ENCODE peak calls at places on chromosomes 1 and 21, in ten cellular contexts. Z, W, J, Q, A, X, M, R, T and G are unnamed samples.

GRCh38 chr1:217534566-217534965 is 96.3 kb downstream of the GPATCH2 start:
- DNase-seq in R (no peak), A (no peak), M (no peak), J (no peak), X (no peak), Z (no peak), W (no peak), T (no peak), Q (no peak), G (no peak)

GRCh38 chr1:243968413-243968812 is 82.7 kb upstream of the ZBTB18 start:
- DNase-seq in A (peak), M (no peak), Q (no peak), J (no peak), X (no peak), W (no peak), Z (no peak), R (no peak), T (no peak), G (no peak)

GRCh38 chr21:24375201-24375600 is 1232.1 kb downstream of the MRPL39 start:
- DNase-seq in X (no peak), Z (no peak), R (no peak), J (no peak), M (no peak), A (no peak), T (no peak), W (no peak), Q (no peak), G (no peak)

GRCh38 chr1:7988576-7988975 is 27.1 kb downstream of the PARK7 start:
- DNase-seq in Z (no peak), J (no peak), W (no peak), X (peak), Q (no peak), T (no peak), R (no peak), A (no peak), M (no peak), G (no peak)

GRCh38 chr1:226966683-226967082 is 26.6 kb downstream of the COQ8A start:
- DNase-seq in X (no peak), R (no peak), J (no peak), A (no peak), T (no peak), M (no peak), Z (no peak), Q (no peak), W (no peak), G (no peak)

GRCh38 chr1:67947114-67947513 is 103.3 kb downstream of the DIRAS3 start:
- DNase-seq in A (no peak), Z (peak), R (no peak), T (no peak), W (no peak), X (no peak), M (no peak), J (no peak), Q (no peak), G (no peak)

GRCh38 chr1:76125441-76126215 is 51.1 kb downstream of the ST6GALNAC3 start:
- DNase-seq in M (no peak), Q (no peak), Z (no peak), A (no peak), J (no peak), T (no peak), R (no peak), X (no peak), W (no peak), G (no peak)

GRCh38 chr1:2203671-2204383 is 9.3 kb upstream of the FAAP20 start:
- DNase-seq in X (no peak), M (no peak), A (no peak), T (no peak), W (peak), Q (no peak), J (no peak), R (no peak), Z (no peak), G (no peak)

GRCh38 chr21:32256873-32257620 is 21.8 kb downstream of the MIS18A start:
- DNase-seq in J (no peak), A (peak), W (peak), R (peak), Q (peak), M (no peak), T (peak), Z (peak), X (peak), G (peak)

GRCh38 chr1:10598088-10598712 is 123.5 kb downstream of the PEX14 start:
- DNase-seq in Z (no peak), T (no peak), X (peak), R (no peak), M (no peak), Q (peak), A (no peak), W (no peak), J (no peak), G (no peak)

GRCh38 chr1:235659186-235659771 is 9.7 kb upstream of the GNG4 start:
- DNase-seq in T (no peak), Z (no peak), W (no peak), R (no peak), X (no peak), Q (no peak), M (no peak), A (no peak), J (no peak), G (no peak)

GRCh38 chr1:58885998-58886397 is 102.2 kb upstream of the JUN start:
- DNase-seq in W (no peak), Z (peak), X (no peak), M (peak), A (no peak), R (peak), Q (no peak), T (no peak), J (peak), G (no peak)

GRCh38 chr1:38271116-38271633 is 224.6 kb upstream of the POU3F1 start:
- DNase-seq in T (no peak), A (no peak), W (no peak), R (no peak), Z (no peak), Q (no peak), M (no peak), J (no peak), X (no peak), G (no peak)

GRCh38 chr1:94863297-94863911 is 43.2 kb downstream of the SLC44A3 start:
- DNase-seq in R (no peak), M (no peak), A (no peak), Q (no peak), X (peak), Z (no peak), W (no peak), T (peak), J (no peak), G (no peak)

GRCh38 chr1:158285756-158286241 is 3.9 kb upstream of the CD1C start:
- DNase-seq in W (no peak), R (no peak), J (no peak), X (no peak), Z (peak), Q (no peak), T (no peak), A (no peak), M (no peak), G (peak)

GRCh38 chr1:3761296-3762010 is 9.2 kb downstream of the CCDC27 start:
- DNase-seq in Z (no peak), X (no peak), R (no peak), M (no peak), J (no peak), Q (no peak), A (no peak), W (peak), T (no peak), G (no peak)

GRCh38 chr1:59477286-59477685 is 180.4 kb downstream of the FGGY start:
- DNase-seq in Z (no peak), M (no peak), W (no peak), J (no peak), X (peak), T (no peak), A (no peak), R (no peak), Q (no peak), G (peak)

GRCh38 chr21:42635848-42636534 is 17.4 kb upstream of the PDE9A start:
- DNase-seq in Q (no peak), Z (no peak), J (no peak), R (no peak), A (no peak), T (no peak), W (peak), X (no peak), M (no peak), G (peak)

GRCh38 chr1:47810964-47811650 is 186.1 kb downstream of the TRABD2B start:
- DNase-seq in W (no peak), X (no peak), Z (no peak), A (no peak), Q (no peak), T (no peak), M (no peak), J (no peak), R (no peak), G (no peak)

GRCh38 chr1:46210561-46210960 is 7.4 kb downstream of the LURAP1 start:
- DNase-seq in A (no peak), R (no peak), X (no peak), M (no peak), Z (no peak), Q (no peak), W (no peak), J (no peak), T (no peak), G (no peak)
- H3K27ac ChIP-seq in A (peak), R (no peak), X (no peak), M (no peak), Z (no peak), Q (no peak), W (no peak), J (no peak), T (no peak), G (no peak)

GRCh38 chr1:184214128-184214527 is 162.6 kb downstream of the TSEN15 start:
- DNase-seq in Q (no peak), R (no peak), J (no peak), M (no peak), W (peak), X (no peak), Z (no peak), A (no peak), T (no peak), G (no peak)

GRCh38 chr1:184210822-184211221 is 159.3 kb downstream of the TSEN15 start:
- DNase-seq in T (no peak), Q (no peak), M (no peak), W (no peak), A (no peak), R (no peak), X (no peak), J (no peak), Z (no peak), G (no peak)

GRCh38 chr1:184215274-184215925 is 163.9 kb downstream of the TSEN15 start:
- DNase-seq in T (no peak), X (no peak), Q (no peak), M (no peak), A (no peak), R (no peak), W (no peak), Z (no peak), J (no peak), G (no peak)

GRCh38 chr1:184210048-184210447 is 158.5 kb downstream of the TSEN15 start:
- DNase-seq in Q (no peak), M (no peak), J (no peak), T (peak), W (peak), A (peak), R (no peak), Z (peak), X (no peak), G (peak)

GRCh38 chr1:184212649-184213314 is 161.3 kb downstream of the TSEN15 start:
- DNase-seq in R (no peak), Z (no peak), A (no peak), Q (peak), W (peak), X (peak), T (peak), J (no peak), M (no peak), G (no peak)
- H3K27ac ChIP-seq in R (no peak), Z (no peak), A (no peak), Q (peak), W (peak), X (no peak), T (peak), J (no peak), M (no peak), G (no peak)

DNA sequence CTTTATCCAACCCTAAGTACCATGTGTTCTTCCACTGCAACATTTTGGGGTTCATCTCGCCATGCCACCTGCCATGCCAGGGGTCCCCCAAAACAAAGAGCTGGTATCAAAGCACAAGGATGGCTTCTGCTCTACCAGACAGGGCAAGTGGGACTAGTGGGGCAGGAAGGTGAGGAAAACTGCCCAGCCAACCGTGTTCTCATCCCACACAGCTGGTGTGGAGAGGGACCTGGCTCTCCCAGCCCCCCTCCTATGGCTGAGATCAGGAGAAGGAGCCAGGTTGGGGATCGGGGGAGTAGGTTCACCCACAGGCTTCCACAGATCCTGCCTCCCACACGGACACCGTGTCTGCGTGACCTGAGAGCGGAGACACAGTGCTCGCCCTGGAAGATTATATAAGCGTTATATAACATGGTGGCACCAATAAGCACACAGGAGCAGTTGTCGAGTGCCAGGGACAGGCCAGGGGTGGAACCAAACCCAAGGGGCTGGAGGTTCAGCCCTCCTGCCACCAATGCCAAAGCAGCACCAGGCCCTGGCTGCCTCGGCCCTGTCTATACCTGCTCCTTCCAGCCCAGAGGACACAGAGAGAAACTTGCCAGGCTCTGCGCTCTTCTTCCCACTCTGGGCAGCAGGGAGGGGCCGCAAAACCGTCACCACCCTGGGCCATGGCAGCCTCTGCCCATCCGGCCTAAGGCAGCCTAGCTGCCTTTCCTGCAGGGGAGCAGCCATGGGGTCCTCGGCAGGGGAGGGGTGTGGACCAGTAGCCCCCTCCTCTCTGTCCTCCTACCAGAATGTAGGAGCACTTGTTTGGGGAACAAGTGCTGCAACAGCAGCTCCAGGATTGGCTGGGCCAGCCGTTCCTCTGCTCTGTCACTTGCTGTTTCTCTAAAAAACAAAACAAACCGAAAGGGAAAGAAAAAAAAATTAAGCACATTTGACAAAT is 43.5 kb downstream of the CD34 start:
- DNase-seq in Q (no peak), X (no peak), A (no peak), T (no peak), M (peak), W (peak), Z (peak), R (peak), J (peak), G (peak)
- H3K27ac ChIP-seq in Q (peak), X (peak), A (no peak), T (no peak), M (peak), W (peak), Z (peak), R (peak), J (peak), G (peak)

GRCh38 chr1:16009030-16009460 is 5.0 kb downstream of the SRARP start:
- DNase-seq in J (peak), R (peak), Q (peak), X (peak), Z (peak), M (peak), W (peak), T (peak), A (peak), G (peak)

GRCh38 chr1:16006010-16006409 is 2.0 kb downstream of the SRARP start:
- DNase-seq in T (no peak), J (no peak), X (no peak), R (no peak), A (no peak), Z (no peak), W (peak), M (no peak), Q (no peak), G (no peak)

GRCh38 chr1:16005597-16005996 is 1.6 kb downstream of the SRARP start:
- DNase-seq in W (no peak), A (no peak), T (no peak), M (no peak), X (no peak), J (no peak), R (no peak), Z (no peak), Q (no peak), G (no peak)

GRCh38 chr1:16007671-16008341 is 3.8 kb downstream of the SRARP start:
- DNase-seq in J (no peak), A (no peak), M (no peak), W (peak), Z (no peak), T (no peak), X (no peak), R (no peak), Q (no peak), G (no peak)

DNA sequence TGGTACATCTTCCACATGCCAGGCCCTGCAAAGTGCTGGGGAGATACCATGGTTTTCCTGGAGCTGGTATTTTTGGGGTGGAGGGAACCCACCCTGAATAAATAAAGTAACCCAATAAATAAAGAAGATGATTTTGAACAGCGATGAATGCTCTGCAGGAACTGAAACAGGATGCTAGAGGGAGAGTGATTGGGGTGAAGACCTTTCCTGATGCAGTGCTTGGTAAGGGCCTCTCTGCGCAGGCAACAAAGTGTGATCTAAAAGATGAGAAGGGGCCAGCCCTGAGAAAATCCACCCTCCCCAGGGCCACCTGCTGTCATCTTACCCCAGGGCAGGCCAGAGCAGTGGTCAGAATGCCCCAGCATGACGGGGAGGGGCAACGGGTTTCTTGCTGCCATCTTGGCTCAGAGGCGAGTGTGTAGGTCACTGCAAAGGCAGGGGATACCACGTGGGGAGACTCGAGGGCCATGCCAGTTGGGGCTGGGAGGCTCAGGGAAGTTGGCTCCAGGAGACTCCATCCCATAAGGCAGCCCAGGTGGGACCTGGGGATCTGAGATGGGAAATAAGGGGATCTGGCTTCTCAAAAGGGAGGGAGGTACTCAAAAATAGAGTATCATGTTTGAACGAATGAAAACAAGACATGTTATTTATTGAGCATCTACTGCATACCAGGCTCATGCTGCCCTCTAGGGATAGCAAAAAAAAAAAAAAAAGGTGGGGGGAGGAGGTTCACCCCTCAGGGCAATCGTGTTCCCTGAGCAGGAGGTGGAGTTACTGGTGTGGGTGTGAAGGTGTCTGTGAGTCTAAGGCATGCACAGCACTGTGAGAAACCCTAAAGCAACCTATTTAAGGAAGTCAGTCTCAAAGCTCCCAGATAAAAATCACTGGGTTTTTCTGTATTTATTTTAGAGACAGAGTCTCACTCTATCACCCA is 2.8 kb downstream of the SRARP start:
- DNase-seq in R (no peak), X (peak), Z (no peak), M (no peak), W (peak), J (no peak), A (no peak), Q (peak), T (no peak), G (no peak)
- H3K27ac ChIP-seq in R (no peak), X (no peak), Z (no peak), M (no peak), W (no peak), J (no peak), A (no peak), Q (peak), T (no peak), G (no peak)